ENCODE peak calls at places on chromosomes 3 and 15, in seven cellular contexts. J is SHP77, F is suprapubic skin, U is mammary epithelial cell, W is EH, M is M059J, I is MV-4-11. N is an unnamed sample.

GRCh38 chr15:42155546-42156265 is 730 bp downstream of the PLA2G4F start:
- DNase-seq in W (no peak), U (peak; percentile 32), I (no peak), J (no peak), F (peak; percentile 66), M (no peak), N (no peak)

GRCh38 chr3:141275973-141276372 is 44.3 kb downstream of the PXYLP1 start:
- DNase-seq in I (peak; percentile 53), W (peak; percentile 74), M (peak; percentile 77), U (peak; percentile 97), J (no peak), F (no peak), N (no peak)

GRCh38 chr3:43024183-43024865 is 45.2 kb downstream of the GASK1A start:
- DNase-seq in M (no peak), J (no peak), W (no peak), F (peak; percentile 28), I (peak; percentile 87), U (no peak), N (no peak)

GRCh38 chr15:90214553-90215205 is 13.5 kb downstream of the SEMA4B start:
- DNase-seq in M (no peak), W (peak; percentile 22), J (no peak), F (no peak), U (no peak), I (peak; percentile 58), N (peak; percentile 46)

GRCh38 chr3:175518459-175518858 is 659.3 kb downstream of the NAALADL2 start:
- DNase-seq in J (no peak), F (no peak), I (peak; percentile 46), W (no peak), U (no peak), M (no peak), N (no peak)

GRCh38 chr15:72358532-72359180 is 17.2 kb downstream of the HEXA start:
- DNase-seq in U (peak; percentile 86), J (no peak), I (peak; percentile 19), W (peak; percentile 91), F (peak; percentile 84), M (peak; percentile 65), N (peak; percentile 70)

GRCh38 chr3:141372656-141373055 is 4.4 kb downstream of the ZBTB38 start:
- DNase-seq in W (no peak), J (no peak), M (no peak), F (no peak), I (no peak), U (no peak), N (no peak)

GRCh38 chr15:29938701-29939340 is 116.6 kb upstream of the TJP1 start:
- DNase-seq in U (no peak), M (no peak), F (no peak), J (no peak), W (no peak), I (no peak), N (no peak)

GRCh38 chr15:32861741-32862140 is 143.9 kb downstream of the GREM1 start:
- DNase-seq in J (no peak), U (peak; percentile 37), M (peak; percentile 88), I (peak; percentile 80), F (peak; percentile 82), W (peak; percentile 94), N (no peak)

GRCh38 chr3:56990295-56991015 is 70.0 kb upstream of the SPATA12 start:
- DNase-seq in J (no peak), U (no peak), W (no peak), F (no peak), M (no peak), I (peak; percentile 13), N (no peak)

GRCh38 chr3:133568294-133569014 is 5.0 kb upstream of the CDV3 start:
- DNase-seq in J (no peak), W (peak; percentile 95), I (no peak), U (peak; percentile 98), F (no peak), M (peak; percentile 99), N (peak; percentile 100)

GRCh38 chr15:101348643-101349496 is 53.8 kb upstream of the SNRPA1 start:
- DNase-seq in J (no peak), I (no peak), U (peak; percentile 80), W (no peak), M (peak; percentile 39), F (no peak), N (peak; percentile 42)

GRCh38 chr3:127676921-127677351 is 4.2 kb downstream of the ABTB1 start:
- DNase-seq in J (no peak), F (peak; percentile 67), M (no peak), I (no peak), W (no peak), U (no peak), N (no peak)

GRCh38 chr15:38860682-38861081 is 296.1 kb upstream of the RASGRP1 start:
- DNase-seq in M (no peak), U (no peak), I (no peak), W (no peak), J (no peak), F (no peak), N (no peak)

GRCh38 chr3:173397161-173398110 is at the start of gene NLGN1:
- DNase-seq in F (peak; percentile 86), J (peak; percentile 74), I (no peak), W (peak; percentile 87), M (peak; percentile 76), U (peak; percentile 1), N (peak; percentile 79)

GRCh38 chr15:60423540-60423939 is 25.8 kb upstream of the ANXA2 start:
- DNase-seq in J (no peak), M (peak; percentile 91), F (no peak), I (peak; percentile 23), W (peak; percentile 92), U (peak; percentile 86), N (peak; percentile 88)

GRCh38 chr3:73365756-73366397 is 258.9 kb downstream of the PDZRN3 start:
- DNase-seq in M (peak; percentile 5), F (no peak), I (no peak), U (no peak), W (peak; percentile 32), J (no peak), N (no peak)

GRCh38 chr3:177352424-177352823 is 155.1 kb upstream of the TBL1XR1 start:
- DNase-seq in I (no peak), J (no peak), U (no peak), F (no peak), W (no peak), M (no peak), N (no peak)

GRCh38 chr3:192850501-192850981 is 67.1 kb downstream of the MB21D2 start:
- DNase-seq in F (no peak), I (peak; percentile 82), W (peak; percentile 77), M (peak; percentile 87), U (peak; percentile 93), J (no peak), N (peak; percentile 74)

GRCh38 chr15:85555875-85556617 is 175.6 kb downstream of the AKAP13 start:
- DNase-seq in W (no peak), I (no peak), M (no peak), F (no peak), J (no peak), U (no peak), N (no peak)

GRCh38 chr3:83002869-83003445 is 1241.5 kb upstream of the GBE1 start:
- DNase-seq in U (no peak), I (no peak), J (peak; percentile 24), F (no peak), W (no peak), M (no peak), N (no peak)

GRCh38 chr3:161305095-161305991 is 66.0 kb downstream of the SPTSSB start:
- DNase-seq in F (no peak), M (peak; percentile 16), J (no peak), I (peak; percentile 64), W (peak; percentile 36), U (peak; percentile 4), N (peak; percentile 17)

GRCh38 chr15:67130673-67131601 is 65.5 kb downstream of the SMAD3 start:
- DNase-seq in I (no peak), U (no peak), W (no peak), F (peak; percentile 85), J (no peak), M (no peak), N (no peak)

GRCh38 chr3:157360044-157360443 is 76.6 kb upstream of the PTX3 start:
- DNase-seq in M (peak; percentile 95), U (peak; percentile 75), I (no peak), W (peak; percentile 95), F (no peak), J (no peak), N (peak; percentile 97)

GRCh38 chr15:62211348-62211747 is 46.3 kb upstream of the C2CD4B start:
- DNase-seq in J (no peak), F (no peak), U (no peak), M (no peak), I (no peak), W (no peak), N (no peak)

GRCh38 chr3:40313975-40314860 is 4.7 kb downstream of the EIF1B start:
- DNase-seq in W (peak; percentile 20), F (no peak), I (peak; percentile 85), J (no peak), U (no peak), M (no peak), N (no peak)

GRCh38 chr3:55818485-55818884 is 331.4 kb upstream of the WNT5A start:
- DNase-seq in M (peak; percentile 6), F (no peak), U (no peak), J (no peak), I (no peak), W (no peak), N (no peak)

GRCh38 chr3:13352621-13353131 is 67.4 kb downstream of the NUP210 start:
- DNase-seq in U (peak; percentile 8), I (peak; percentile 16), J (no peak), F (no peak), M (peak; percentile 52), W (peak; percentile 73), N (peak; percentile 70)

GRCh38 chr3:24033818-24034217 is 88.7 kb downstream of the NR1D2 start:
- DNase-seq in W (no peak), M (no peak), J (no peak), F (no peak), I (no peak), U (no peak), N (no peak)

GRCh38 chr3:133856316-133856715 is 39.4 kb downstream of the RAB6B start:
- DNase-seq in W (peak; percentile 53), U (no peak), M (peak; percentile 13), J (no peak), F (no peak), I (peak; percentile 10), N (no peak)

N was measured in HT1080.